ENCODE peak calls at places on chromosome 13, in seven cellular contexts. One of them, this sample, is unnamed.

GRCh38 chr13:101868585-101869469 is 416.4 kb downstream of the ITGBL1 start:
- DNase-seq in A549: no peak
- DNase-seq in stomach: no peak
- DNase-seq in Panc1: no peak
- DNase-seq in brain microvascular endothelial cell: no peak
- DNase-seq in retinal pigment epithelial cell: no peak
- DNase-seq in esophagus squamous epithelium: no peak
- DNase-seq in this sample: no peak

GRCh38 chr13:99258210-99258860 is at the start of gene GPR18:
- DNase-seq in esophagus squamous epithelium: no peak
- DNase-seq in A549: no peak
- DNase-seq in stomach: no peak
- DNase-seq in brain microvascular endothelial cell: no peak
- DNase-seq in retinal pigment epithelial cell: no peak
- DNase-seq in Panc1: no peak
- DNase-seq in this sample: no peak

GRCh38 chr13:35514801-35515502 is 38.5 kb upstream of the MAB21L1 start:
- DNase-seq in stomach: no peak
- DNase-seq in Panc1: no peak
- DNase-seq in A549: no peak
- DNase-seq in retinal pigment epithelial cell: no peak
- DNase-seq in brain microvascular endothelial cell: no peak
- DNase-seq in esophagus squamous epithelium: no peak
- DNase-seq in this sample: no peak

GRCh38 chr13:26037302-26037701 is 14.5 kb downstream of the SHISA2 start:
- DNase-seq in Panc1: no peak
- DNase-seq in A549: no peak
- DNase-seq in retinal pigment epithelial cell: no peak
- DNase-seq in stomach: no peak
- DNase-seq in brain microvascular endothelial cell: no peak
- DNase-seq in esophagus squamous epithelium: no peak
- DNase-seq in this sample: no peak

GRCh38 chr13:28447989-28448388 is 46.9 kb downstream of the FLT1 start:
- DNase-seq in esophagus squamous epithelium: no peak
- DNase-seq in retinal pigment epithelial cell: no peak
- DNase-seq in brain microvascular endothelial cell: no peak
- DNase-seq in A549: no peak
- DNase-seq in Panc1: no peak
- DNase-seq in stomach: no peak
- DNase-seq in this sample: no peak

GRCh38 chr13:44396963-44397580 is 23.4 kb downstream of the SERP2 start:
- DNase-seq in Panc1: no peak
- DNase-seq in retinal pigment epithelial cell: peak; percentile 80
- DNase-seq in stomach: no peak
- DNase-seq in esophagus squamous epithelium: no peak
- DNase-seq in A549: no peak
- DNase-seq in brain microvascular endothelial cell: peak; percentile 61
- DNase-seq in this sample: no peak

GRCh38 chr13:50224534-50224933 is 209.3 kb downstream of the KCNRG start:
- DNase-seq in A549: no peak
- DNase-seq in brain microvascular endothelial cell: peak; percentile 62
- DNase-seq in esophagus squamous epithelium: no peak
- DNase-seq in Panc1: no peak
- DNase-seq in retinal pigment epithelial cell: no peak
- DNase-seq in stomach: no peak
- DNase-seq in this sample: peak; percentile 75

GRCh38 chr13:93715866-93716265 is 489.3 kb downstream of the GPC6 start:
- DNase-seq in esophagus squamous epithelium: no peak
- DNase-seq in retinal pigment epithelial cell: no peak
- DNase-seq in A549: no peak
- DNase-seq in Panc1: no peak
- DNase-seq in brain microvascular endothelial cell: peak; percentile 48
- DNase-seq in stomach: no peak
- DNase-seq in this sample: no peak

GRCh38 chr13:99331881-99332293 is 24.7 kb upstream of the GPR183 start:
- DNase-seq in A549: no peak
- DNase-seq in Panc1: no peak
- DNase-seq in brain microvascular endothelial cell: no peak
- DNase-seq in stomach: no peak
- DNase-seq in esophagus squamous epithelium: no peak
- DNase-seq in retinal pigment epithelial cell: no peak
- DNase-seq in this sample: no peak

GRCh38 chr13:41645313-41645712 is 188.0 kb downstream of the RGCC start:
- DNase-seq in stomach: no peak
- DNase-seq in A549: no peak
- DNase-seq in brain microvascular endothelial cell: peak; percentile 88
- DNase-seq in Panc1: no peak
- DNase-seq in retinal pigment epithelial cell: peak; percentile 72
- DNase-seq in esophagus squamous epithelium: no peak
- DNase-seq in this sample: no peak

GRCh38 chr13:70339738-70340137 is 231.5 kb upstream of the KLHL1 start:
- DNase-seq in Panc1: peak; percentile 4
- DNase-seq in A549: no peak
- DNase-seq in stomach: peak; percentile 28
- DNase-seq in retinal pigment epithelial cell: no peak
- DNase-seq in esophagus squamous epithelium: no peak
- DNase-seq in brain microvascular endothelial cell: peak; percentile 6
- DNase-seq in this sample: no peak

GRCh38 chr13:95301947-95302386 is 716 bp upstream of the ABCC4 start:
- DNase-seq in Panc1: no peak
- DNase-seq in brain microvascular endothelial cell: peak; percentile 40
- DNase-seq in esophagus squamous epithelium: no peak
- DNase-seq in stomach: no peak
- DNase-seq in retinal pigment epithelial cell: no peak
- DNase-seq in A549: no peak
- DNase-seq in this sample: no peak

GRCh38 chr13:95298971-95299627 is 2.2 kb downstream of the ABCC4 start:
- DNase-seq in A549: no peak
- DNase-seq in brain microvascular endothelial cell: peak; percentile 40
- DNase-seq in esophagus squamous epithelium: no peak
- DNase-seq in Panc1: no peak
- DNase-seq in retinal pigment epithelial cell: no peak
- DNase-seq in stomach: no peak
- DNase-seq in this sample: no peak

GRCh38 chr13:95298169-95298940 is 2.9 kb downstream of the ABCC4 start:
- DNase-seq in esophagus squamous epithelium: no peak
- DNase-seq in stomach: no peak
- DNase-seq in Panc1: no peak
- DNase-seq in retinal pigment epithelial cell: no peak
- DNase-seq in A549: no peak
- DNase-seq in brain microvascular endothelial cell: no peak
- DNase-seq in this sample: no peak

GRCh38 chr13:95300625-95301134 is 571 bp downstream of the ABCC4 start:
- DNase-seq in Panc1: no peak
- DNase-seq in A549: peak; percentile 66
- DNase-seq in retinal pigment epithelial cell: no peak
- DNase-seq in esophagus squamous epithelium: no peak
- DNase-seq in stomach: peak; percentile 30
- DNase-seq in brain microvascular endothelial cell: peak; percentile 20
- DNase-seq in this sample: no peak

DNA sequence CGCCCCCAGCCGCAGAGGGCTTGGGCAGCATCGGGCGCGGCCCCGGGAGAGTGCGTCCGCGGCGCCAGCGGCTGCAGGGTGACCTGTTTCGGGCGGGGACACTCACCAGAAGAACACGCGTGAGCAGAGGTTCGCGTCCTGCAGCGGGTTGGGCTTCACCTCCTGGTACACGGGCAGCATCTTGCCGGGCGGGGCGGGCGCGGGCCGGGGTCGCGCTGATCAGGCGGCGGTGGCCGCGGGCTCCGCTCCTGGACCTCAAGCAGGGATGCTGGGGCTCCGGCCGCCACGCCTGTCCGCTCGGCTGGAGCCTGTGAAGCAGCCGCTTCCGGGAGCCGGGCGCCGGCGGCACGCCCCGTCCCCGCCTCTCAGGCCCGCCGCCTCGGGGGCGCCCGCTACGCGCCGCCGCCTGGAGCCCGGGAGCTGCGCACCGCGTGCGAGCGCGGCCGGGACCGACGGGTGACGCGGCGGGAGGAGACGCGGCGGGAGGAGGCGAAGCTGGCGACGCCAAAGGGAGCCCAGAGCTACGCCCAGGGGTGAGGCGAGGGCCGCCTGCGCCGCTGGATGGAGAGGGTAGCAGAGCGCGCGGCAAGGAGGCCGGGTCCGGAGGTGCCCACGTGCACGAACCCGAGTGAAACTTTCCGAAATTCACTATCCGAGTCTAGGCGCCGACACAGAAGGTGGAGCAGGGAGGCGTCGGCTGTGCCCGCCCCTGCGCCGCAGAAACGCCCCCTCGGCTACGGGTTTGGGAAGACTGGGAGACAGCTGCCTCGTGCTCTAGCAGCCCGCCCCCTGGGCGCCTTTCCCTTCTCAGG is at the start of gene ABCC4:
- DNase-seq in A549: peak; percentile 64
- DNase-seq in esophagus squamous epithelium: no peak
- DNase-seq in retinal pigment epithelial cell: no peak
- DNase-seq in Panc1: peak; percentile 25
- DNase-seq in brain microvascular endothelial cell: peak; percentile 41
- DNase-seq in stomach: peak; percentile 70
- DNase-seq in this sample: no peak
- TF ChIP-seq CTCF in A549: no peak
- TF ChIP-seq CTCF in esophagus squamous epithelium: no peak
- TF ChIP-seq CTCF in retinal pigment epithelial cell: no peak
- TF ChIP-seq CTCF in Panc1: no peak
- TF ChIP-seq CTCF in brain microvascular endothelial cell: peak; percentile 2
- TF ChIP-seq CTCF in stomach: no peak
- TF ChIP-seq CTCF in this sample: no peak

GRCh38 chr13:21677075-21677628 is 6.3 kb downstream of the FGF9 start:
- DNase-seq in brain microvascular endothelial cell: no peak
- DNase-seq in esophagus squamous epithelium: no peak
- DNase-seq in Panc1: no peak
- DNase-seq in A549: no peak
- DNase-seq in retinal pigment epithelial cell: no peak
- DNase-seq in stomach: no peak
- DNase-seq in this sample: no peak

GRCh38 chr13:21674271-21675009 is 3.6 kb downstream of the FGF9 start:
- DNase-seq in brain microvascular endothelial cell: no peak
- DNase-seq in stomach: no peak
- DNase-seq in A549: no peak
- DNase-seq in retinal pigment epithelial cell: no peak
- DNase-seq in esophagus squamous epithelium: no peak
- DNase-seq in Panc1: no peak
- DNase-seq in this sample: no peak

GRCh38 chr13:21675095-21676007 is 4.5 kb downstream of the FGF9 start:
- DNase-seq in esophagus squamous epithelium: no peak
- DNase-seq in A549: no peak
- DNase-seq in brain microvascular endothelial cell: no peak
- DNase-seq in Panc1: no peak
- DNase-seq in stomach: peak; percentile 40
- DNase-seq in retinal pigment epithelial cell: no peak
- DNase-seq in this sample: no peak

GRCh38 chr13:21673592-21674270 is 2.9 kb downstream of the FGF9 start:
- DNase-seq in Panc1: no peak
- DNase-seq in A549: peak; percentile 36
- DNase-seq in retinal pigment epithelial cell: no peak
- DNase-seq in stomach: peak; percentile 58
- DNase-seq in esophagus squamous epithelium: no peak
- DNase-seq in brain microvascular endothelial cell: no peak
- DNase-seq in this sample: no peak

DNA sequence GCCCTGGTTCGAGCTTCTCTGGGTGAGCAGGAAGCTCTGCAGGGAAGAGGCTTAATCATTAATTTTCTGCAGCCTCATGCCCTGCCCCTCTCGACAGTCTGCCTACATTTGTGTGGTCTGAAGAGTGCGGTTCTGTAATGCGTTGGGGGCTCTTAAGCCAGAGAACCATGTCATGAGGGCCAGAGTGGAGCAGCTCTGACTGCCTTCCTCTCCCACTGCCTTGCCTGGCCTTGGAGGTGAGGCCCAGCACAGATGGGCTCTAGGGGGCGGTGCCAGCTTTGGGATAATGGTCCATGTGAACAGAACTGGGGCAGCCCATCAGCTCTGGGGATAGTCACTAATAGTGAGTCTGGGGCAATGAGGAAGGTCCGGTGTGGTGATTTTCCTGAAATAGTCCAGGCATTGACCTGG is 5.7 kb downstream of the FGF9 start:
- DNase-seq in Panc1: no peak
- DNase-seq in retinal pigment epithelial cell: no peak
- DNase-seq in brain microvascular endothelial cell: no peak
- DNase-seq in stomach: peak; percentile 41
- DNase-seq in esophagus squamous epithelium: no peak
- DNase-seq in A549: no peak
- DNase-seq in this sample: no peak
- TF ChIP-seq CTCF in Panc1: peak; percentile 26
- TF ChIP-seq CTCF in retinal pigment epithelial cell: no peak
- TF ChIP-seq CTCF in brain microvascular endothelial cell: peak; percentile 28
- TF ChIP-seq CTCF in stomach: no peak
- TF ChIP-seq CTCF in esophagus squamous epithelium: no peak
- TF ChIP-seq CTCF in A549: no peak
- TF ChIP-seq CTCF in this sample: peak; percentile 25

GRCh38 chr13:112506046-112506445 is 81.9 kb downstream of the TUBGCP3 start:
- DNase-seq in brain microvascular endothelial cell: no peak
- DNase-seq in Panc1: no peak
- DNase-seq in A549: no peak
- DNase-seq in stomach: no peak
- DNase-seq in retinal pigment epithelial cell: no peak
- DNase-seq in esophagus squamous epithelium: no peak
- DNase-seq in this sample: no peak
- TF ChIP-seq CTCF in brain microvascular endothelial cell: no peak
- TF ChIP-seq CTCF in Panc1: no peak
- TF ChIP-seq CTCF in A549: no peak
- TF ChIP-seq CTCF in stomach: no peak
- TF ChIP-seq CTCF in retinal pigment epithelial cell: no peak
- TF ChIP-seq CTCF in esophagus squamous epithelium: no peak
- TF ChIP-seq CTCF in this sample: no peak

GRCh38 chr13:31172535-31172934 is 10.8 kb upstream of the HSPH1 start:
- DNase-seq in Panc1: peak; percentile 64
- DNase-seq in esophagus squamous epithelium: no peak
- DNase-seq in retinal pigment epithelial cell: peak; percentile 93
- DNase-seq in A549: peak; percentile 27
- DNase-seq in brain microvascular endothelial cell: peak; percentile 77
- DNase-seq in stomach: no peak
- DNase-seq in this sample: no peak

GRCh38 chr13:31172001-31172400 is 10.3 kb upstream of the HSPH1 start:
- DNase-seq in retinal pigment epithelial cell: no peak
- DNase-seq in stomach: no peak
- DNase-seq in A549: no peak
- DNase-seq in esophagus squamous epithelium: no peak
- DNase-seq in brain microvascular endothelial cell: peak; percentile 16
- DNase-seq in Panc1: no peak
- DNase-seq in this sample: no peak

GRCh38 chr13:31175847-31176536 is 14.3 kb upstream of the HSPH1 start:
- DNase-seq in brain microvascular endothelial cell: no peak
- DNase-seq in retinal pigment epithelial cell: no peak
- DNase-seq in A549: no peak
- DNase-seq in Panc1: no peak
- DNase-seq in esophagus squamous epithelium: no peak
- DNase-seq in stomach: no peak
- DNase-seq in this sample: no peak

GRCh38 chr13:31179241-31179640 is 17.5 kb upstream of the HSPH1 start:
- DNase-seq in brain microvascular endothelial cell: no peak
- DNase-seq in esophagus squamous epithelium: no peak
- DNase-seq in A549: no peak
- DNase-seq in retinal pigment epithelial cell: no peak
- DNase-seq in Panc1: no peak
- DNase-seq in stomach: no peak
- DNase-seq in this sample: no peak

DNA sequence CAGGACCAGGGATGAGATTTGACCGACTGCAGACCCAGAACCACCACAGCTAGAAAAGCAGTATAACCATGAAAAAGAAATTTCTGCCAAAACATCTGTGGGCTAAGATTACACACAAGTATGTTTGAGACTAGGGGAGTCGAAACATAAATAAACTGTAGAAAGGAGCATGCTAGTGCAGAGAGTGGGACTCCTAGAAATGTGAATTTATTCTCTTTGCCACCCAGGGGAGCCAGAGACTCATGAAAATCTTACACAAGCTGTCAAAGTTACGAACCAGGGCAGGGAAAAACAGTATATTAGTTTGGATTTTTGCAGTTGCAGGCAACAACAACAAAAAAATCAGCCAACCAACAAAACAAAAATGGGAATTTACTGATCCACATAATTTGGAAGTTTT is 12.3 kb upstream of the HSPH1 start:
- DNase-seq in A549: no peak
- DNase-seq in esophagus squamous epithelium: no peak
- DNase-seq in Panc1: no peak
- DNase-seq in stomach: no peak
- DNase-seq in brain microvascular endothelial cell: peak; percentile 10
- DNase-seq in retinal pigment epithelial cell: no peak
- DNase-seq in this sample: no peak
- TF ChIP-seq CTCF in A549: peak; percentile 27
- TF ChIP-seq CTCF in esophagus squamous epithelium: no peak
- TF ChIP-seq CTCF in Panc1: peak; percentile 22
- TF ChIP-seq CTCF in stomach: no peak
- TF ChIP-seq CTCF in brain microvascular endothelial cell: peak; percentile 42
- TF ChIP-seq CTCF in retinal pigment epithelial cell: peak; percentile 20
- TF ChIP-seq CTCF in this sample: no peak

This sample was measured in GM12864.